ENCODE peak calls at places on chromosomes 11 and 22, in five cellular contexts. O is A549, H is HCT116, E is IMR-90, C is adrenal gland. P is an unnamed sample. For H3K4me1, the result is how much of the 10 kb centered on the place peaks cover.

GRCh38 chr11:19547044-19547443 is 165.6 kb upstream of the NAV2 start:
- DNase-seq in E (no peak), H (no peak), C (no peak), O (no peak), P (no peak)

GRCh38 chr22:40654522-40655167 is 18.1 kb upstream of the MRTFA start:
- DNase-seq in O (peak), E (peak), H (no peak), C (peak), P (peak)

GRCh38 chr11:47021965-47022364 is 85.4 kb downstream of the CSTPP1 start:
- DNase-seq in C (no peak), O (no peak), H (no peak), E (no peak), P (no peak)

GRCh38 chr11:112481893-112482292 is 221.2 kb upstream of the PLET1 start:
- DNase-seq in E (no peak), H (no peak), O (no peak), C (peak), P (no peak)

GRCh38 chr11:34940026-34940677 is 23.7 kb downstream of the PDHX start:
- DNase-seq in E (peak), H (no peak), O (no peak), C (no peak), P (no peak)

GRCh38 chr11:20157768-20158167 is 2.5 kb downstream of the DBX1 start:
- DNase-seq in C (no peak), O (no peak), E (no peak), H (no peak), P (no peak)

GRCh38 chr22:40206561-40206960 is 28.8 kb downstream of the TNRC6B start:
- DNase-seq in H (no peak), E (no peak), O (no peak), C (peak), P (no peak)

GRCh38 chr22:46758867-46759290 is 3.6 kb upstream of the TBC1D22A start:
- DNase-seq in H (peak), O (peak), C (peak), E (peak), P (peak)

GRCh38 chr11:36817336-36817965 is 219.4 kb upstream of the RAG2 start:
- DNase-seq in H (no peak), O (peak), C (no peak), E (no peak), P (no peak)

GRCh38 chr22:29155966-29156365 is 49.7 kb upstream of the EMID1 start:
- DNase-seq in O (no peak), H (no peak), C (no peak), E (no peak), P (no peak)

GRCh38 chr22:45969414-45969799 is 7.6 kb downstream of the WNT7B start:
- DNase-seq in E (no peak), H (no peak), C (no peak), O (peak), P (no peak)

GRCh38 chr11:84437129-84438123 is 1151.3 kb upstream of the CCDC90B start:
- DNase-seq in C (peak), E (no peak), O (peak), H (no peak), P (no peak)

GRCh38 chr11:96187779-96188624 is 155.0 kb downstream of the MAML2 start:
- DNase-seq in C (peak), E (peak), O (peak), H (no peak), P (peak)

GRCh38 chr11:100830978-100831732 is 144.1 kb downstream of the ARHGAP42 start:
- DNase-seq in C (no peak), E (peak), O (peak), H (no peak), P (peak)

GRCh38 chr11:60610702-60611101 is 88.7 kb upstream of the MS4A8 start:
- DNase-seq in C (no peak), E (no peak), H (no peak), O (no peak), P (no peak)

GRCh38 chr11:122633219-122633829 is 22.2 kb upstream of the UBASH3B start:
- DNase-seq in E (peak), O (peak), C (peak), H (no peak), P (peak)

GRCh38 chr22:38318792-38319773 is 1.9 kb upstream of the CSNK1E start:
- DNase-seq in C (no peak), O (no peak), E (no peak), H (no peak), P (no peak)

GRCh38 chr11:60447070-60447469 is 8.6 kb upstream of the MS4A1 start:
- DNase-seq in C (no peak), O (no peak), E (no peak), H (no peak), P (no peak)

GRCh38 chr11:132024587-132025295 is 654.3 kb downstream of the NTM start:
- DNase-seq in H (no peak), O (no peak), E (peak), C (no peak), P (peak)

GRCh38 chr11:9972917-9973504 is 309.1 kb downstream of the SWAP70 start:
- DNase-seq in E (peak), H (peak), O (peak), C (no peak), P (peak)

GRCh38 chr11:44972746-44973435 is 22.2 kb upstream of the TP53I11 start:
- DNase-seq in E (no peak), O (no peak), C (no peak), H (no peak), P (no peak)

GRCh38 chr11:3221408-3222002 is 2.9 kb upstream of the MRGPRG start:
- DNase-seq in O (no peak), H (no peak), E (no peak), C (no peak), P (no peak)

DNA sequence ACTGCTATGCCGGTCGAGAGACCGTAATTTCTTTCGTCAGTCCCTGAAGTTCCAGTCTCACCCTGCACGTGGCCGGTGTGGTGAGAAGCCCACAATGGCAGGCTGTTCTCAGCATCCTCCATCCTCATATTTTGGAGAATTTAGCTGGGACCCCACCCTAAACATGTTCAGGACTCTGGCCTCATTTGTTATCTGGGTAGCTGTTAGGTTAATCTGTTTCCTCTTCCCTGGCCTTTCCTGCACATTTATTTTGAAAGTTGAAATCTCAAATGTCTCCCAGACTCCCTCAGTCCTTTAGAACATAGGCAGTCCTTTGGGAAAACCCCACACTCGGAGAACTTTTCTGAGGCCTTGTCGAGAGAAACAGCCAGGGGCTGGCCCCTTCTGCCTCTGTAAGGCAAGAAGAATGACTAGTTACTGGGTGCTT is 109.4 kb upstream of the CRYBB3 start:
- DNase-seq in E (no peak), C (no peak), O (no peak), H (no peak), P (peak)
- TF ChIP-seq POLR2A in E (no peak), C (no peak), O (no peak), H (no peak), P (no peak)

GRCh38 chr11:119363874-119364590 is 17.5 kb downstream of the USP2 start:
- DNase-seq in C (peak), O (no peak), H (no peak), E (no peak), P (peak)
- H3K27ac ChIP-seq in C (peak), O (peak), H (no peak), E (no peak), P (no peak)

DNA sequence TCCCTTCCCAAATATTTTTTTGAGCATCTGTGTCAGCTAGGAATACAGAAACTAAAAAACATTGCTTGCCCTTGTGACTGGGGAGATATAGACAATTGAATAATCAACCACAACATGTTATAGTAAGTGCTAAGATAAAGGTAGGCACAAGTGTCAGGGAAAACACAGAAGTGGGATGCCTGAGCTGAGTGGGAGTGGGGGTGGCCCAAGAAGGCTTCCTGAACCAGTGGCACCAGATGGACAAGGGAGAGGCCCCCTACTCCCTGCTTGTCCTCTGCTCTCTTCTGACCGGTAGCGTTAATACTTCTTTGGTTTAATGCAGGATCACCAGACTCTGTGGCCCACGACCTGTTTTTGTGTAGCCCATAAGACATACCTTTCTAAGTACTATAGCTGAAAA is 48.8 kb downstream of the PACS1 start:
- DNase-seq in C (no peak), E (no peak), H (no peak), O (no peak), P (no peak)
- H3K4me1 ChIP-seq in C (under half), E (under half), H (under half), O (half or more), P (under half)

GRCh38 chr11:65503606-65503922 is 4.7 kb downstream of the MALAT1 start:
- DNase-seq in C (no peak), H (no peak), E (peak), O (no peak), P (no peak)

GRCh38 chr11:65505434-65506315 is 6.8 kb downstream of the MALAT1 start:
- DNase-seq in E (peak), O (peak), H (no peak), C (peak), P (peak)

GRCh38 chr11:65503923-65504670 is 5.3 kb downstream of the MALAT1 start:
- DNase-seq in C (no peak), E (peak), H (no peak), O (peak), P (peak)

GRCh38 chr11:65506316-65506769 is 7.5 kb downstream of the MALAT1 start:
- DNase-seq in E (no peak), C (no peak), O (no peak), H (no peak), P (no peak)

DNA sequence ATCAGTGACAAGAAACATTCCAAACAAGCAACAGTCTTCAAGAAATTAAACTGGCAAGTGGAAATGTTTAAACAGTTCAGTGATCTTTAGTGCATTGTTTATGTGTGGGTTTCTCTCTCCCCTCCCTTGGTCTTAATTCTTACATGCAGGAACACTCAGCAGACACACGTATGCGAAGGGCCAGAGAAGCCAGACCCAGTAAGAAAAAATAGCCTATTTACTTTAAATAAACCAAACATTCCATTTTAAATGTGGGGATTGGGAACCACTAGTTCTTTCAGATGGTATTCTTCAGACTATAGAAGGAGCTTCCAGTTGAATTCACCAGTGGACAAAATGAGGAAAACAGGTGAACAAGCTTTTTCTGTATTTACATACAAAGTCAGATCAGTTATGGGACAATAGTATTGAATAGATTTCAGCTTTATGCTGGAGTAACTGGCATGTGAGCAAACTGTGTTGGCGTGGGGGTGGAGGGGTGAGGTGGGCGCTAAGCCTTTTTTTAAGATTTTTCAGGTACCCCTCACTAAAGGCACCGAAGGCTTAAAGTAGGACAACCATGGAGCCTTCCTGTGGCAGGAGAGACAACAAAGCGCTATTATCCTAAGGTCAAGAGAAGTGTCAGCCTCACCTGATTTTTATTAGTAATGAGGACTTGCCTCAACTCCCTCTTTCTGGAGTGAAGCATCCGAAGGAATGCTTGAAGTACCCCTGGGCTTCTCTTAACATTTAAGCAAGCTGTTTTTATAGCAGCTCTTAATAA is 6.0 kb downstream of the MALAT1 start:
- DNase-seq in O (peak), H (no peak), E (peak), C (no peak), P (peak)
- TF ChIP-seq POLR2A in O (no peak), H (no peak), E (no peak), C (peak), P (peak)

GRCh38 chr11:72778535-72779494 is 15.0 kb downstream of the STARD10 start:
- DNase-seq in E (no peak), O (no peak), H (no peak), C (no peak), P (no peak)
- H3K27ac ChIP-seq in E (no peak), O (peak), H (no peak), C (peak), P (no peak)

DNA sequence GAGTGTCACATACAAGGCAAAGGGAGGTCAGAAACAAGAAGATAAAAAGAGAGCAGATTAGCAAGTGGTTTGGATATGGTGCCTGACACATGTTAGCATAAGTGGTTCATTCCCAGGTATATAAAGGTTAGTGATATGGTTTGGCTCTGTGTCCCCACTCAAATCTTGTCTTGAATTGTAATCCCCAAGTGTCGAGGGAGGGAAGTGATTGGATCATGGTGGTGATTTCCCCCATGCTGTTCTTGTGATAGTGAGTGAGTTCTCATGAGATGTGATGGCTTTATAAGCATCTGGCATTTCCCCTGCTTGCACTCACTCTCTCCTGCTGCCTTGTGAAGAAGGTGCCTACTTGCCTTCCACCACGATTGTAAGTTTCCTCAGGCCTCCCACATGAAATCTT is 12.1 kb upstream of the DKK3 start:
- DNase-seq in E (no peak), H (no peak), C (no peak), O (no peak), P (no peak)
- H3K4me1 ChIP-seq in E (under half), H (under half), C (under half), O (under half), P (under half)

GRCh38 chr11:76208438-76208828 is 2.1 kb upstream of the WNT11 start:
- DNase-seq in C (no peak), E (no peak), O (no peak), H (no peak), P (no peak)

GRCh38 chr11:76209671-76209955 is 3.3 kb upstream of the WNT11 start:
- DNase-seq in O (no peak), E (no peak), H (no peak), C (no peak), P (no peak)

GRCh38 chr11:76207642-76208378 is 1.5 kb upstream of the WNT11 start:
- DNase-seq in H (peak), C (peak), O (peak), E (peak), P (peak)

GRCh38 chr11:76209956-76210885 is 3.9 kb upstream of the WNT11 start:
- DNase-seq in C (peak), O (peak), E (peak), H (no peak), P (peak)

DNA sequence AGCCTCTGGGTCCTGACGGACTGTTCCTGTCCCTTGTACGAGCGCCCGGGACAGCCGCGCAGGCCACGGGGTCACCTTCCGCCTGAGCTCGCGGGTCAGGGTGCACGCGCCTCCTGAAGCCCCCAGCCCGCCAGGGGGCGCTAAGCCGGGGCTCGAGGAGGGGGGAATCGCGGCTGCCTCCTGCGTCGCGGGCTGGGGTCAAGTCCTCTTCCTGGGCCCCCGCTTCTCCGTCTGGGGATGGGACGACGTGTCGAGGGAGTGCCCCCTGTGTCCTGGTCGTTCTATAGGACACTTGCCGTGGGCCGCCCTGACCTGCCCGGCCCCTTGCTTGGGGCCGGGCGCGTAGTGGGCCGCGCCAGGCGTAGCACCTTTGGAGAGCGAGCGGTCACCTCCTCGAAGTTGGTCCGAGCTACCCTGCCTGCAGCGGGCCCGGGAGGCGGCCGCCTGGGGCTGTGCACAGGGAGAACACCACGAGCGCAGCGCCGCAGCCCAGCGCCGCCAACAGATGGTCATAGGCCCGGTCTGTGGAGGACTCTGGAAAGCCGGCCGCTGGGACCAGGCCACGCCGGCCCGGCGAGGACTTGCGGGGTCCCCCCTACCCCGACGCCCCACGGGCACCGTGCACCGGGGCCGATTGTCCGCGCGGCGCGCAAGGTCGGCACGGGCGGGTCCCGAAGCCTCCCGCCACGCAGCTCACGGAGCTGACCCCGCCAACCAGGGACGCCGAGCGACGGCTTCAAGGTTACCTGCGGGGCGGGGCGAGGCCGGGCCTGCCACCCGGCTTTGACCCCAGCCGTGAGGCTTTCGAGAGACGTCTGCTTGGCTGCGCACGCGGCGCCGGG is 2.7 kb upstream of the WNT11 start:
- DNase-seq in C (peak), H (no peak), O (peak), E (peak), P (peak)
- TF ChIP-seq POLR2A in C (peak), H (no peak), O (peak), E (no peak), P (no peak)

DNA sequence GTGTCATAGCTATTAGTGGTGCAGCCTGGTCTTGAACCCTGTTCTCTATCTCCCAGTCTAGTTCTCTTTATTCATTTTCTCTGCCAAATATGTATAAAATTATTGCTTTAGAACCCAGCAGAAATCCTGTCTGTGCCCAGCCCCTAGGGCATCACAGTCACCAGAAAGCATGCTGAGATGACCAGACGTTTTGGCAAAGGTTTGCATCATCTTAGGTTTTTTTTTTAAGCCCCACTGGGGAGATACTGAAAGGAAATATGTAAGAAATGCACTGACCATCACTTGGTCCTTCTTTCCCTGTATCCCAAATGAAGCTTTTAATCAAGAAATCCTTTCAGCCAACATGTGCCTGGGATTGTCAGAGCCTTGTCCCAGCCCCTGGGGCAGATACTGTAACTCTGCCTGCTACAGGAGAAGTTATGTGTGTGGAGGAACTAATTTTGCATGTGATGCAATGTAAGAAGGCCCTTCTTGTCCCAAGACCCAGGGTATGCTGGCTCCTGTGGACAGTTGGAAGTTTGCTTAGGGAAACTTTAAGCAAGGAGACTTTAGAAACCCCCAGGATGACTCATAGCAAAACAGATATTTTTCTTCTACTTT is 65.5 kb downstream of the PPFIBP2 start:
- DNase-seq in O (no peak), C (no peak), H (no peak), E (peak), P (no peak)
- H3K27ac ChIP-seq in O (peak), C (peak), H (no peak), E (peak), P (no peak)

DNA sequence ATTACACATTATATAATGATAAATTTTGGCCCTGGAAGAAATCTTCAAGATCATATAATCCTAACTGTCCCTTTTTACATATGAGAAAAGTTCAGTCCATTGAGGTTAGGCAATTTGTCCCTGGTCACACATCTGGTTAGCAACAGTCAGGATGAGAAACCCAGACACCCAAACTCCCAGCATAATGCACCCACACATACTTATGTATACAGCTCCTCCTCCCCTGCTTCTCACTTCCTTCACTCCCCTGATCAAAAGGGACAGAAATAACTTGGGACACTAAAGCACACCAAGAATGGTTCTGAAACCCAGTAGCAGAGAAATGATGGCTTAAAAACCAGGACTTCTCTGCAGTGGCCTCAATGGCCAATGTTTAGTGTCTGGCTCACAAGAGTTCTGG is 11.1 kb downstream of the NUMA1 start:
- DNase-seq in E (no peak), H (no peak), C (no peak), O (no peak), P (no peak)
- H3K4me1 ChIP-seq in E (under half), H (half or more), C (half or more), O (half or more), P (half or more)

P was measured in endothelial cell of umbilical vein.